ENCODE peak calls at places on chromosome 22, in eight cellular contexts. J, P, D, M, K, C, I and O are unnamed samples.

GRCh38 chr22:40407831-40408717 is 37.7 kb downstream of the SGSM3 start:
- DNase-seq in P (no peak), D (no peak), K (no peak), C (no peak), J (no peak), I (no peak), M (no peak), O (no peak)

GRCh38 chr22:37982938-37983859 is 1.2 kb downstream of the SOX10 start:
- DNase-seq in P (peak; percentile 69), D (no peak), C (no peak), K (peak; percentile 82), M (no peak), I (no peak), J (no peak), O (no peak)

GRCh38 chr22:47835726-47836125 is 1073.3 kb downstream of the TBC1D22A start:
- DNase-seq in C (peak; percentile 45), K (no peak), M (no peak), J (no peak), I (no peak), P (no peak), D (no peak), O (peak; percentile 0)

GRCh38 chr22:29856496-29856895 is 18.4 kb upstream of the ASCC2 start:
- DNase-seq in K (no peak), C (no peak), M (no peak), I (no peak), J (no peak), D (no peak), P (no peak), O (no peak)

GRCh38 chr22:41197046-41197807 is 7.9 kb upstream of the L3MBTL2 start:
- DNase-seq in D (peak; percentile 84), I (peak; percentile 61), J (peak; percentile 83), P (peak; percentile 67), K (peak; percentile 86), M (peak; percentile 93), C (peak; percentile 28), O (no peak)

GRCh38 chr22:29706493-29706892 is 13.3 kb upstream of the CABP7 start:
- DNase-seq in I (no peak), D (no peak), P (no peak), M (no peak), J (no peak), C (no peak), K (peak; percentile 46), O (no peak)

GRCh38 chr22:20156611-20157415 is 6.0 kb upstream of the CCDC188 start:
- DNase-seq in I (peak; percentile 76), P (peak; percentile 93), M (peak; percentile 91), D (peak; percentile 90), J (peak; percentile 93), C (peak; percentile 63), K (peak; percentile 97), O (no peak)

GRCh38 chr22:37214431-37215025 is 2.3 kb upstream of the SSTR3 start:
- DNase-seq in C (no peak), D (no peak), I (no peak), M (no peak), P (no peak), J (no peak), K (no peak), O (no peak)

GRCh38 chr22:37804886-37805857 is 2.6 kb upstream of the GCAT start:
- DNase-seq in K (peak; percentile 85), M (peak; percentile 57), J (peak; percentile 92), I (peak; percentile 87), C (peak; percentile 73), P (peak; percentile 91), D (peak; percentile 93), O (no peak)

GRCh38 chr22:38051900-38052862 is 5.0 kb upstream of the PICK1 start:
- DNase-seq in J (peak; percentile 86), M (peak; percentile 91), D (peak; percentile 85), C (peak; percentile 47), I (peak; percentile 64), P (peak; percentile 85), K (peak; percentile 92), O (no peak)

GRCh38 chr22:23180301-23180892 is at the start of gene BCR:
- DNase-seq in C (peak; percentile 17), J (peak; percentile 83), D (peak; percentile 78), M (peak; percentile 84), K (peak; percentile 52), I (peak; percentile 41), P (peak; percentile 75), O (no peak)

GRCh38 chr22:37193629-37194191 is 5.7 kb upstream of the C1QTNF6 start:
- DNase-seq in P (no peak), I (no peak), M (no peak), C (no peak), D (no peak), J (no peak), K (no peak), O (no peak)

GRCh38 chr22:23270212-23270733 is 90.0 kb downstream of the BCR start:
- DNase-seq in I (no peak), P (no peak), J (no peak), D (no peak), K (no peak), M (no peak), C (no peak), O (no peak)

GRCh38 chr22:27848005-27848404 is 46.4 kb upstream of the MN1 start:
- DNase-seq in M (no peak), J (no peak), D (no peak), P (no peak), C (no peak), K (no peak), I (no peak), O (no peak)

GRCh38 chr22:29994941-29995340 is 85.3 kb upstream of the HORMAD2 start:
- DNase-seq in M (no peak), I (no peak), J (no peak), C (peak; percentile 56), D (peak; percentile 14), K (no peak), P (no peak), O (no peak)

GRCh38 chr22:30079952-30080533 is at the start of gene HORMAD2:
- DNase-seq in K (peak; percentile 96), J (no peak), M (peak; percentile 31), C (peak; percentile 40), P (peak; percentile 48), D (no peak), I (no peak), O (peak; percentile 22)

GRCh38 chr22:28208036-28208435 is 289.0 kb upstream of the PITPNB start:
- DNase-seq in P (no peak), J (no peak), I (no peak), D (no peak), M (no peak), K (no peak), C (no peak), O (peak; percentile 31)

GRCh38 chr22:27919943-27920755 is 1.1 kb upstream of the PITPNB start:
- DNase-seq in P (peak; percentile 20), D (no peak), C (peak; percentile 46), M (no peak), J (no peak), I (peak; percentile 23), K (no peak), O (no peak)

GRCh38 chr22:37063436-37064420 is 12.2 kb downstream of the KCTD17 start:
- DNase-seq in P (no peak), I (no peak), J (no peak), M (no peak), K (no peak), C (no peak), D (peak; percentile 62), O (no peak)

GRCh38 chr22:48342016-48342415 is 1485.7 kb downstream of the BRD1 start:
- DNase-seq in M (no peak), C (no peak), J (no peak), K (no peak), P (no peak), I (no peak), D (no peak), O (no peak)

GRCh38 chr22:43203471-43203981 is 16.6 kb upstream of the TTLL12 start:
- DNase-seq in P (no peak), K (peak; percentile 81), C (no peak), M (no peak), J (no peak), D (no peak), I (no peak), O (no peak)
- TF ChIP-seq CTCF in P (no peak), K (no peak), C (no peak), M (no peak), J (no peak), D (no peak), I (no peak), O (no peak)

DNA sequence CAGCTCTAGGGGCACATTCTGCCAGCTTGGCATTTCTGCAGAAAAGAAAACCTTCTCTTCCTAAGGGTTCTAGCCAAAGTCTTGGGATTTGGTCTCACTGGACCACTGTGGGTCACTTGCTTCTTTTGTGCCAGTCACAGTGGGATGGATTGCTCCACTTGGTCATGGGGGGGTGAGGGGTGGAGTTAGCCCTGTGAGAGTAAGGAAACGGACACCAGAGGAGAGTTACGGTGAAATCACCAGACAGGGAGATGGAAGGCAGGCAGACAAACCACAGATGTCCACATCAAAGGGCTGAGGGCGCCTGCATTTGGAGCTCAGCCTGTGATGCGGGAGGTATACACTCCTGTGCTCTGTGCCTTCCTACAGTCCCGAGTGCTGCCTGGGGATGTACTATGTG is 10.8 kb downstream of the SGSM1 start:
- DNase-seq in C (no peak), D (no peak), K (no peak), M (no peak), P (no peak), I (no peak), J (no peak), O (no peak)
- TF ChIP-seq CTCF in C (no peak), D (no peak), K (no peak), M (no peak), P (no peak), I (no peak), J (no peak), O (no peak)

DNA sequence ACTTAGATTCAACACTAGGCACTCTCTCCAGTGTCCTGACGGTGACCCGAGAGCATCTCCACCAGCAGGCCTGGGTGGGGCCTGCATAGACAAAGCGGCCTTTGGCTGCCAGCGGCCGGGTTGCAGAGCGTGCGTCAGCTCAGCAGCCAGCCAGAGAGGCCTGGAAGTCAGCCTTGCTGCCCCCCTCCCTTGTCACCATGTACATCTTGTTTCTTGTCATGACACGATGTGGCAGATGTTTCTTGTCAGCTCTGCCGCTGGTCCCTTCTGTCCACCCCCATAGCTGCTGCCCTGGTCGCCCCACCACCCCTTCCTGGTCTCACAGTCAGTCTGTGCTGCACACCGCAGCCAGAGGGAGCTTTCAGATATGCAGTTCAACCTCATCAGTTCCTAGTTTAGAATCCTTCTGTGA is 33.1 kb upstream of the CBX7 start:
- DNase-seq in M (no peak), C (no peak), I (peak; percentile 54), J (no peak), D (no peak), P (no peak), K (no peak), O (no peak)
- TF ChIP-seq CTCF in M (no peak), C (peak; percentile 62), I (no peak), J (no peak), D (peak; percentile 10), P (no peak), K (no peak), O (no peak)

GRCh38 chr22:34639911-34640310 is 426.0 kb upstream of the ISX start:
- DNase-seq in J (no peak), D (no peak), K (no peak), P (no peak), M (no peak), C (no peak), I (no peak), O (no peak)

DNA sequence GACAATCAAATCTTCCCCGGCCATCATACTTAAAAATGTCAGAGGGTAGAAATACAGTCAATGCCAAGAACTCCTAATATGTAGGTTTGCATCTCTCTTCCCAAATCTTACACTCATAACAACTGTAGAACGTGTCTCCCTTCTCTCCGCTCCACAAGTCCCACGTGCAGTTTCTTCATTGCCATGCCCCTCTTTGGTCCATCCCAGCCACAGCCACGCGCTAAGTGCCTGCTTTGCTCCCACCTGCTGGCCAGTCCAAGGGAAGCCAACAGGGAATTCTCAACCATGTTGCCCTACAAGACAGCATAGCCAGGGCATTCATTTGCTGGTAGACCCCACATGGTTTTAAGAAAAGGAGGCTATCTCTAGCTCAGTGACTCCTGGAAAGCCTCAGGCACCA is 420.6 kb upstream of the ISX start:
- DNase-seq in C (no peak), K (peak; percentile 49), P (no peak), J (no peak), I (no peak), M (no peak), D (no peak), O (no peak)
- TF ChIP-seq CTCF in C (no peak), K (no peak), P (no peak), J (no peak), I (no peak), M (no peak), D (no peak), O (no peak)